ENCODE peak calls at places on chromosomes 12 and 14, in seven cellular contexts. One of them, this sample, is unnamed.

GRCh38 chr12:122368361-122369073 is 54.0 kb downstream of the CLIP1 start:
- DNase-seq in BE2C: no peak
- DNase-seq in NCI-H524 treated with DMSO at 0.1 percent for 48 hours: no peak
- DNase-seq in neuronal stem cell: no peak
- DNase-seq in tibial nerve: no peak
- DNase-seq in activated gamma-delta T cell treated with Interleukin-2 at 50 U/mL for 16 hours: no peak
- DNase-seq in GM23248: peak; percentile 46
- DNase-seq in this sample: no peak

GRCh38 chr12:120362516-120363273 is 6.3 kb downstream of the MSI1 start:
- DNase-seq in tibial nerve: no peak
- DNase-seq in GM23248: no peak
- DNase-seq in NCI-H524 treated with DMSO at 0.1 percent for 48 hours: peak; percentile 91
- DNase-seq in activated gamma-delta T cell treated with Interleukin-2 at 50 U/mL for 16 hours: no peak
- DNase-seq in neuronal stem cell: no peak
- DNase-seq in BE2C: no peak
- DNase-seq in this sample: no peak

GRCh38 chr14:31877333-31877798 is 199.7 kb upstream of the ARHGAP5 start:
- DNase-seq in tibial nerve: no peak
- DNase-seq in BE2C: no peak
- DNase-seq in neuronal stem cell: no peak
- DNase-seq in NCI-H524 treated with DMSO at 0.1 percent for 48 hours: peak; percentile 60
- DNase-seq in GM23248: peak; percentile 25
- DNase-seq in activated gamma-delta T cell treated with Interleukin-2 at 50 U/mL for 16 hours: no peak
- DNase-seq in this sample: no peak

GRCh38 chr14:99572173-99572999 is 31.6 kb downstream of the CCDC85C start:
- DNase-seq in NCI-H524 treated with DMSO at 0.1 percent for 48 hours: peak; percentile 71
- DNase-seq in GM23248: no peak
- DNase-seq in BE2C: peak; percentile 70
- DNase-seq in neuronal stem cell: no peak
- DNase-seq in activated gamma-delta T cell treated with Interleukin-2 at 50 U/mL for 16 hours: no peak
- DNase-seq in tibial nerve: no peak
- DNase-seq in this sample: no peak

GRCh38 chr12:66947119-66947518 is 268.2 kb upstream of the GRIP1 start:
- DNase-seq in BE2C: no peak
- DNase-seq in activated gamma-delta T cell treated with Interleukin-2 at 50 U/mL for 16 hours: no peak
- DNase-seq in neuronal stem cell: no peak
- DNase-seq in NCI-H524 treated with DMSO at 0.1 percent for 48 hours: no peak
- DNase-seq in tibial nerve: no peak
- DNase-seq in GM23248: no peak
- DNase-seq in this sample: no peak

GRCh38 chr12:98422359-98422758 is 93.0 kb upstream of the TMPO start:
- DNase-seq in neuronal stem cell: no peak
- DNase-seq in GM23248: no peak
- DNase-seq in BE2C: no peak
- DNase-seq in NCI-H524 treated with DMSO at 0.1 percent for 48 hours: no peak
- DNase-seq in tibial nerve: no peak
- DNase-seq in activated gamma-delta T cell treated with Interleukin-2 at 50 U/mL for 16 hours: no peak
- DNase-seq in this sample: no peak

GRCh38 chr12:59444932-59445331 is 150.9 kb upstream of the SLC16A7 start:
- DNase-seq in activated gamma-delta T cell treated with Interleukin-2 at 50 U/mL for 16 hours: peak; percentile 4
- DNase-seq in neuronal stem cell: no peak
- DNase-seq in BE2C: peak; percentile 18
- DNase-seq in NCI-H524 treated with DMSO at 0.1 percent for 48 hours: no peak
- DNase-seq in GM23248: peak; percentile 16
- DNase-seq in tibial nerve: no peak
- DNase-seq in this sample: no peak

GRCh38 chr12:12244341-12244740 is 22.5 kb downstream of the LRP6 start:
- DNase-seq in GM23248: no peak
- DNase-seq in BE2C: no peak
- DNase-seq in neuronal stem cell: no peak
- DNase-seq in NCI-H524 treated with DMSO at 0.1 percent for 48 hours: no peak
- DNase-seq in activated gamma-delta T cell treated with Interleukin-2 at 50 U/mL for 16 hours: no peak
- DNase-seq in tibial nerve: no peak
- DNase-seq in this sample: no peak

GRCh38 chr12:6818246-6819006 is 3.2 kb upstream of the GPR162 start:
- DNase-seq in neuronal stem cell: no peak
- DNase-seq in BE2C: no peak
- DNase-seq in tibial nerve: no peak
- DNase-seq in NCI-H524 treated with DMSO at 0.1 percent for 48 hours: no peak
- DNase-seq in GM23248: no peak
- DNase-seq in activated gamma-delta T cell treated with Interleukin-2 at 50 U/mL for 16 hours: no peak
- DNase-seq in this sample: no peak

GRCh38 chr12:104137175-104137901 is 672 bp downstream of the NFYB start:
- DNase-seq in activated gamma-delta T cell treated with Interleukin-2 at 50 U/mL for 16 hours: peak; percentile 32
- DNase-seq in neuronal stem cell: peak; percentile 37
- DNase-seq in NCI-H524 treated with DMSO at 0.1 percent for 48 hours: no peak
- DNase-seq in tibial nerve: no peak
- DNase-seq in BE2C: peak; percentile 34
- DNase-seq in GM23248: peak; percentile 72
- DNase-seq in this sample: peak; percentile 32

GRCh38 chr12:77847060-77847541 is 16.4 kb downstream of the NAV3 start:
- DNase-seq in activated gamma-delta T cell treated with Interleukin-2 at 50 U/mL for 16 hours: no peak
- DNase-seq in BE2C: no peak
- DNase-seq in tibial nerve: no peak
- DNase-seq in neuronal stem cell: no peak
- DNase-seq in GM23248: peak; percentile 43
- DNase-seq in NCI-H524 treated with DMSO at 0.1 percent for 48 hours: no peak
- DNase-seq in this sample: no peak

GRCh38 chr12:64821116-64821630 is 3.3 kb upstream of the TBC1D30 start:
- DNase-seq in NCI-H524 treated with DMSO at 0.1 percent for 48 hours: no peak
- DNase-seq in tibial nerve: no peak
- DNase-seq in GM23248: no peak
- DNase-seq in activated gamma-delta T cell treated with Interleukin-2 at 50 U/mL for 16 hours: no peak
- DNase-seq in neuronal stem cell: no peak
- DNase-seq in BE2C: no peak
- DNase-seq in this sample: no peak

GRCh38 chr14:75299576-75299975 is 20.9 kb downstream of the FOS start:
- DNase-seq in BE2C: no peak
- DNase-seq in NCI-H524 treated with DMSO at 0.1 percent for 48 hours: no peak
- DNase-seq in activated gamma-delta T cell treated with Interleukin-2 at 50 U/mL for 16 hours: no peak
- DNase-seq in GM23248: no peak
- DNase-seq in tibial nerve: no peak
- DNase-seq in neuronal stem cell: no peak
- DNase-seq in this sample: no peak

GRCh38 chr14:36467332-36467731 is 52.7 kb downstream of the NKX2-1 start:
- DNase-seq in activated gamma-delta T cell treated with Interleukin-2 at 50 U/mL for 16 hours: no peak
- DNase-seq in tibial nerve: no peak
- DNase-seq in BE2C: no peak
- DNase-seq in GM23248: no peak
- DNase-seq in neuronal stem cell: no peak
- DNase-seq in NCI-H524 treated with DMSO at 0.1 percent for 48 hours: no peak
- DNase-seq in this sample: no peak

GRCh38 chr12:53543539-53543938 is 36.3 kb upstream of the NPFF start:
- DNase-seq in neuronal stem cell: peak; percentile 26
- DNase-seq in NCI-H524 treated with DMSO at 0.1 percent for 48 hours: no peak
- DNase-seq in BE2C: peak; percentile 66
- DNase-seq in GM23248: peak; percentile 89
- DNase-seq in activated gamma-delta T cell treated with Interleukin-2 at 50 U/mL for 16 hours: peak; percentile 32
- DNase-seq in tibial nerve: peak; percentile 31
- DNase-seq in this sample: no peak

GRCh38 chr14:72708708-72709475 is 185.0 kb downstream of the DPF3 start:
- DNase-seq in NCI-H524 treated with DMSO at 0.1 percent for 48 hours: no peak
- DNase-seq in neuronal stem cell: peak; percentile 32
- DNase-seq in GM23248: peak; percentile 20
- DNase-seq in BE2C: no peak
- DNase-seq in tibial nerve: no peak
- DNase-seq in activated gamma-delta T cell treated with Interleukin-2 at 50 U/mL for 16 hours: no peak
- DNase-seq in this sample: no peak

GRCh38 chr14:102471921-102472814 is 37.4 kb downstream of the ANKRD9 start:
- DNase-seq in activated gamma-delta T cell treated with Interleukin-2 at 50 U/mL for 16 hours: no peak
- DNase-seq in tibial nerve: no peak
- DNase-seq in GM23248: no peak
- DNase-seq in NCI-H524 treated with DMSO at 0.1 percent for 48 hours: no peak
- DNase-seq in BE2C: no peak
- DNase-seq in neuronal stem cell: no peak
- DNase-seq in this sample: no peak

This sample was measured in activated CD8-positive, alpha-beta memory T cell treated with anti-CD3 and anti-CD28 coated beads for 1 hour.